ENCODE peak calls at places on chromosomes 4 and X, in five cellular contexts. One of them, this sample, is unnamed.

GRCh38 chr4:115165503-115165902 is 52.1 kb upstream of the NDST4 start:
- DNase-seq in body of pancreas: no peak
- DNase-seq in ovary: no peak
- DNase-seq in trophoblast cell: no peak
- DNase-seq in heart left ventricle: no peak
- DNase-seq in this sample: no peak

GRCh38 chrX:110286126-110286525 is 31.8 kb downstream of the AMMECR1 start:
- DNase-seq in ovary: no peak
- DNase-seq in trophoblast cell: peak; percentile 78
- DNase-seq in body of pancreas: no peak
- DNase-seq in heart left ventricle: no peak
- DNase-seq in this sample: no peak

GRCh38 chrX:24482823-24483410 is 17.8 kb downstream of the PDK3 start:
- DNase-seq in trophoblast cell: no peak
- DNase-seq in ovary: no peak
- DNase-seq in heart left ventricle: no peak
- DNase-seq in body of pancreas: no peak
- DNase-seq in this sample: no peak

GRCh38 chrX:120301960-120302359 is 9.3 kb downstream of the TMEM255A start:
- DNase-seq in trophoblast cell: no peak
- DNase-seq in ovary: no peak
- DNase-seq in heart left ventricle: no peak
- DNase-seq in body of pancreas: no peak
- DNase-seq in this sample: no peak

GRCh38 chr4:63921561-63921960 is 487.7 kb downstream of the TECRL start:
- DNase-seq in heart left ventricle: no peak
- DNase-seq in trophoblast cell: no peak
- DNase-seq in body of pancreas: no peak
- DNase-seq in ovary: no peak
- DNase-seq in this sample: no peak

GRCh38 chrX:121191779-121192178 is 144.4 kb downstream of the GLUD2 start:
- DNase-seq in heart left ventricle: no peak
- DNase-seq in trophoblast cell: no peak
- DNase-seq in ovary: no peak
- DNase-seq in body of pancreas: no peak
- DNase-seq in this sample: no peak

GRCh38 chrX:110287605-110288004 is 30.3 kb downstream of the AMMECR1 start:
- DNase-seq in heart left ventricle: no peak
- DNase-seq in ovary: no peak
- DNase-seq in body of pancreas: no peak
- DNase-seq in trophoblast cell: no peak
- DNase-seq in this sample: no peak

GRCh38 chr4:27921236-27921635 is 1060.6 kb downstream of the STIM2 start:
- DNase-seq in ovary: no peak
- DNase-seq in body of pancreas: no peak
- DNase-seq in heart left ventricle: no peak
- DNase-seq in trophoblast cell: no peak
- DNase-seq in this sample: no peak

GRCh38 chr4:176999943-177000543 is 207.3 kb upstream of the VEGFC start:
- DNase-seq in body of pancreas: no peak
- DNase-seq in trophoblast cell: no peak
- DNase-seq in ovary: no peak
- DNase-seq in heart left ventricle: no peak
- DNase-seq in this sample: no peak

GRCh38 chr4:27702710-27703431 is 842.2 kb downstream of the STIM2 start:
- DNase-seq in heart left ventricle: no peak
- DNase-seq in body of pancreas: no peak
- DNase-seq in ovary: no peak
- DNase-seq in trophoblast cell: peak; percentile 33
- DNase-seq in this sample: peak; percentile 5

GRCh38 chrX:53682885-53683555 is 3.5 kb downstream of the HUWE1 start:
- DNase-seq in heart left ventricle: no peak
- DNase-seq in body of pancreas: peak; percentile 28
- DNase-seq in trophoblast cell: peak; percentile 57
- DNase-seq in ovary: no peak
- DNase-seq in this sample: peak; percentile 49

GRCh38 chr4:152780267-152780811 is 585 bp downstream of the ARFIP1 start:
- DNase-seq in heart left ventricle: no peak
- DNase-seq in body of pancreas: no peak
- DNase-seq in trophoblast cell: peak; percentile 60
- DNase-seq in ovary: no peak
- DNase-seq in this sample: peak; percentile 20

GRCh38 chrX:22296871-22297270 is 24.2 kb downstream of the CBLL2 start:
- DNase-seq in heart left ventricle: no peak
- DNase-seq in body of pancreas: no peak
- DNase-seq in trophoblast cell: no peak
- DNase-seq in ovary: no peak
- DNase-seq in this sample: no peak

GRCh38 chrX:111095974-111096870 is at the start of gene PAK3:
- DNase-seq in ovary: peak; percentile 66
- DNase-seq in heart left ventricle: peak; percentile 29
- DNase-seq in trophoblast cell: peak; percentile 37
- DNase-seq in body of pancreas: peak; percentile 72
- DNase-seq in this sample: peak; percentile 58

GRCh38 chr4:76197971-76198410 is 15.6 kb downstream of the SCARB2 start:
- DNase-seq in ovary: peak; percentile 67
- DNase-seq in body of pancreas: peak; percentile 48
- DNase-seq in trophoblast cell: no peak
- DNase-seq in heart left ventricle: peak; percentile 69
- DNase-seq in this sample: peak; percentile 71

GRCh38 chrX:65706041-65706828 is 38.8 kb downstream of the MSN start:
- DNase-seq in body of pancreas: peak; percentile 48
- DNase-seq in ovary: no peak
- DNase-seq in heart left ventricle: peak; percentile 61
- DNase-seq in trophoblast cell: peak; percentile 13
- DNase-seq in this sample: no peak

GRCh38 chr4:57190651-57191481 is 80.7 kb upstream of the IGFBP7 start:
- DNase-seq in body of pancreas: peak; percentile 15
- DNase-seq in ovary: no peak
- DNase-seq in heart left ventricle: no peak
- DNase-seq in trophoblast cell: peak; percentile 75
- DNase-seq in this sample: peak; percentile 52

GRCh38 chr4:174107749-174108354 is 175.6 kb downstream of the FBXO8 start:
- DNase-seq in heart left ventricle: no peak
- DNase-seq in trophoblast cell: peak; percentile 37
- DNase-seq in body of pancreas: no peak
- DNase-seq in ovary: no peak
- DNase-seq in this sample: no peak

GRCh38 chr4:52716364-52717151 is 34.7 kb downstream of the ERVMER34-1 start:
- DNase-seq in heart left ventricle: no peak
- DNase-seq in trophoblast cell: no peak
- DNase-seq in ovary: no peak
- DNase-seq in body of pancreas: no peak
- DNase-seq in this sample: no peak

GRCh38 chrX:119374736-119375135 is 24.4 kb upstream of the SLC25A43 start:
- DNase-seq in ovary: no peak
- DNase-seq in body of pancreas: no peak
- DNase-seq in heart left ventricle: no peak
- DNase-seq in trophoblast cell: peak; percentile 31
- DNase-seq in this sample: no peak

GRCh38 chr4:74675673-74676279 is 118.5 kb downstream of the BTC start:
- DNase-seq in ovary: no peak
- DNase-seq in body of pancreas: peak; percentile 42
- DNase-seq in trophoblast cell: peak; percentile 79
- DNase-seq in heart left ventricle: no peak
- DNase-seq in this sample: peak; percentile 13

GRCh38 chrX:10197597-10198210 is 40.9 kb downstream of the CLCN4 start:
- DNase-seq in ovary: no peak
- DNase-seq in trophoblast cell: peak; percentile 85
- DNase-seq in body of pancreas: no peak
- DNase-seq in heart left ventricle: peak; percentile 49
- DNase-seq in this sample: no peak

GRCh38 chrX:70921709-70922352 is 9.1 kb downstream of the SLC7A3 start:
- DNase-seq in ovary: no peak
- DNase-seq in heart left ventricle: no peak
- DNase-seq in body of pancreas: no peak
- DNase-seq in trophoblast cell: no peak
- DNase-seq in this sample: no peak

GRCh38 chr4:95867919-95868318 is 28.0 kb downstream of the PDHA2 start:
- DNase-seq in heart left ventricle: no peak
- DNase-seq in trophoblast cell: peak; percentile 13
- DNase-seq in ovary: no peak
- DNase-seq in body of pancreas: no peak
- DNase-seq in this sample: no peak

GRCh38 chrX:47200385-47201150 is 6.9 kb downstream of the UBA1 start:
- DNase-seq in heart left ventricle: peak; percentile 49
- DNase-seq in trophoblast cell: no peak
- DNase-seq in ovary: no peak
- DNase-seq in body of pancreas: no peak
- DNase-seq in this sample: no peak

GRCh38 chr4:4479366-4479765 is 62.5 kb downstream of the STX18 start:
- DNase-seq in ovary: no peak
- DNase-seq in heart left ventricle: no peak
- DNase-seq in trophoblast cell: no peak
- DNase-seq in body of pancreas: no peak
- DNase-seq in this sample: no peak

GRCh38 chr4:75708218-75708691 is 16.1 kb upstream of the USO1 start:
- DNase-seq in ovary: no peak
- DNase-seq in trophoblast cell: no peak
- DNase-seq in heart left ventricle: no peak
- DNase-seq in body of pancreas: no peak
- DNase-seq in this sample: no peak

GRCh38 chr4:37651781-37652377 is 34.3 kb downstream of the RELL1 start:
- DNase-seq in ovary: no peak
- DNase-seq in heart left ventricle: no peak
- DNase-seq in trophoblast cell: no peak
- DNase-seq in body of pancreas: no peak
- DNase-seq in this sample: no peak

GRCh38 chr4:189807031-189807430 is 133.6 kb upstream of the FRG1 start:
- DNase-seq in heart left ventricle: no peak
- DNase-seq in ovary: no peak
- DNase-seq in trophoblast cell: no peak
- DNase-seq in body of pancreas: no peak
- DNase-seq in this sample: no peak

GRCh38 chr4:184279496-184280082 is 61.9 kb upstream of the ENPP6 start:
- DNase-seq in body of pancreas: no peak
- DNase-seq in trophoblast cell: no peak
- DNase-seq in ovary: no peak
- DNase-seq in heart left ventricle: no peak
- DNase-seq in this sample: no peak

GRCh38 chrX:40329616-40330015 is 231.9 kb upstream of the BCOR start:
- DNase-seq in ovary: no peak
- DNase-seq in trophoblast cell: no peak
- DNase-seq in body of pancreas: no peak
- DNase-seq in heart left ventricle: no peak
- DNase-seq in this sample: no peak

GRCh38 chrX:72052415-72053090 is 79.2 kb downstream of the RTL5 start:
- DNase-seq in body of pancreas: no peak
- DNase-seq in heart left ventricle: no peak
- DNase-seq in trophoblast cell: no peak
- DNase-seq in ovary: no peak
- DNase-seq in this sample: no peak

GRCh38 chr4:113947484-113947883 is 32.0 kb downstream of the ARSJ start:
- DNase-seq in heart left ventricle: no peak
- DNase-seq in ovary: no peak
- DNase-seq in trophoblast cell: no peak
- DNase-seq in body of pancreas: no peak
- DNase-seq in this sample: no peak
- H3K4me1 ChIP-seq in heart left ventricle: no peaks in the 10 kb centered on the region
- H3K4me1 ChIP-seq in ovary: no peaks in the 10 kb centered on the region
- H3K4me1 ChIP-seq in trophoblast cell: no peaks in the 10 kb centered on the region
- H3K4me1 ChIP-seq in body of pancreas: peaks cover 7% of the 10 kb centered on the region
- H3K4me1 ChIP-seq in this sample: no peaks in the 10 kb centered on the region

GRCh38 chr4:81032174-81032551 is 1.7 kb downstream of the BMP3 start:
- DNase-seq in ovary: no peak
- DNase-seq in trophoblast cell: no peak
- DNase-seq in heart left ventricle: no peak
- DNase-seq in body of pancreas: no peak
- DNase-seq in this sample: no peak
- H3K4me3 ChIP-seq in ovary: no peak overlapping the region
- H3K4me3 ChIP-seq in trophoblast cell: no peak overlapping the region
- H3K4me3 ChIP-seq in heart left ventricle: no peak overlapping the region
- H3K4me3 ChIP-seq in body of pancreas: no peak overlapping the region
- H3K4me3 ChIP-seq in this sample: no peak overlapping the region

GRCh38 chrX:45760187-45760742 is 559.6 kb upstream of the DIPK2B start:
- DNase-seq in body of pancreas: no peak
- DNase-seq in heart left ventricle: no peak
- DNase-seq in ovary: no peak
- DNase-seq in trophoblast cell: no peak
- DNase-seq in this sample: no peak

GRCh38 chrX:45765726-45766125 is 565.0 kb upstream of the DIPK2B start:
- DNase-seq in ovary: no peak
- DNase-seq in body of pancreas: no peak
- DNase-seq in trophoblast cell: no peak
- DNase-seq in heart left ventricle: no peak
- DNase-seq in this sample: no peak

GRCh38 chrX:45761920-45762319 is 561.2 kb upstream of the DIPK2B start:
- DNase-seq in heart left ventricle: no peak
- DNase-seq in body of pancreas: no peak
- DNase-seq in trophoblast cell: no peak
- DNase-seq in ovary: no peak
- DNase-seq in this sample: no peak

GRCh38 chrX:45765281-45765680 is 564.6 kb upstream of the DIPK2B start:
- DNase-seq in ovary: no peak
- DNase-seq in heart left ventricle: no peak
- DNase-seq in body of pancreas: no peak
- DNase-seq in trophoblast cell: no peak
- DNase-seq in this sample: no peak

DNA sequence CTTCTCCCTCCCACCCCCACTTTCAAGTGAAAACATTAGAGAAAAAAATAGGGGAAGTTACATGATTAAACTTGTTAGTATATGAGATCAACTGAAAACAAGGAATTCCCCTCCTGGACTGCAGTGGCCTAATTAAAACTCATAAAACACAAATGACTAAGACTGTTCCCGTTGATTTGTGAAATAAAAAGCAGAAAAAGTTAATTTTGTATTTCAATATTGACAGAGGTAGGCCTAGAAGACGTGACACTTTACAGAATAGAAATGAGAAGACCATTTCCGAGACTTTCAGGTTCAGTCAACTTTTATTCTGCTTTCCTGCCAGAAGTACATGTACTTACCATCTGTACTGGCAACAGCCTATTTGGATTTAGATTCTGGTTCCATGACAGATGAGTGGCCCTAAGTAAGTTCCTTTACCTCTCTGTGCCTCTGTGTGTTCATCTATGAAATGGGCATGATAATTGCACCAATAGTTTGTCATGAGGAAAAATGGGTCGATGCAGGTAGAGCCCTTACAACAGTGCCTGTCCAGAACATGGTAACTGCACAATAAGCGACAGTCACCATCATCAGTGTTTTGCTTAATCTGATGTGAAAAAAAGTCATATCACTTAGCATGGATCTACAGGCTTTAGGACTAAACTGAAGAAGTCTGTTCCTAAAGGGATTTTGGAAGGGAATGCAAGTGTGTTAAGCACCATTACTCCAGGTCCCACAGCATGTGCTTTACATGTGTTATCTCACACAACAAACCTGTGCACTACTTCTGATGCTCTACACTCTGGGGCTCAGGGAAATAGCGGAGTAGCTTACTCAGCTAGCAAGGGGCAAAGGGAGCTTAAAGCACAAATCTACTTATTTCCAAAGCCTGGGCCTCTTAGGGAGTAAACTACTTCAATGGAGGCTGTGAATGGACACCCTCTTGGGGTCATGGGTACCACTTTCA is 562.3 kb upstream of the DIPK2B start:
- DNase-seq in heart left ventricle: no peak
- DNase-seq in ovary: no peak
- DNase-seq in body of pancreas: no peak
- DNase-seq in trophoblast cell: no peak
- DNase-seq in this sample: no peak
- H3K4me1 ChIP-seq in heart left ventricle: no peaks in the 10 kb centered on the region
- H3K4me1 ChIP-seq in ovary: no peaks in the 10 kb centered on the region
- H3K4me1 ChIP-seq in body of pancreas: no peaks in the 10 kb centered on the region
- H3K4me1 ChIP-seq in trophoblast cell: peaks cover 4% of the 10 kb centered on the region
- H3K4me1 ChIP-seq in this sample: no peaks in the 10 kb centered on the region

GRCh38 chrX:19789782-19790181 is 97.6 kb downstream of the SH3KBP1 start:
- DNase-seq in heart left ventricle: no peak
- DNase-seq in body of pancreas: no peak
- DNase-seq in ovary: no peak
- DNase-seq in trophoblast cell: no peak
- DNase-seq in this sample: no peak
- H3K4me3 ChIP-seq in heart left ventricle: no peak overlapping the region
- H3K4me3 ChIP-seq in body of pancreas: no peak overlapping the region
- H3K4me3 ChIP-seq in ovary: no peak overlapping the region
- H3K4me3 ChIP-seq in trophoblast cell: no peak overlapping the region
- H3K4me3 ChIP-seq in this sample: no peak overlapping the region